ENCODE peak calls at places on chromosome 1, in four cellular contexts. One of them, this sample, is unnamed.

GRCh38 chr1:216422821-216423529 is at the start of gene USH2A:
- DNase-seq in thoracic aorta: no peak
- DNase-seq in activated T-cell treated with anti-CD3 and anti-CD28 coated beads for 1 hour: no peak
- DNase-seq in NCI-H526 treated with DMSO at 0.1 percent for 48 hours: no peak
- DNase-seq in this sample: no peak

GRCh38 chr1:91844862-91845528 is 41.0 kb downstream of the TGFBR3 start:
- DNase-seq in thoracic aorta: peak
- DNase-seq in activated T-cell treated with anti-CD3 and anti-CD28 coated beads for 1 hour: no peak
- DNase-seq in NCI-H526 treated with DMSO at 0.1 percent for 48 hours: no peak
- DNase-seq in this sample: peak

GRCh38 chr1:227543283-227544066 is 19.9 kb upstream of the ZNF678 start:
- DNase-seq in thoracic aorta: no peak
- DNase-seq in activated T-cell treated with anti-CD3 and anti-CD28 coated beads for 1 hour: no peak
- DNase-seq in NCI-H526 treated with DMSO at 0.1 percent for 48 hours: no peak
- DNase-seq in this sample: no peak

GRCh38 chr1:99587008-99587407 is 58.9 kb upstream of the PALMD start:
- DNase-seq in thoracic aorta: no peak
- DNase-seq in activated T-cell treated with anti-CD3 and anti-CD28 coated beads for 1 hour: no peak
- DNase-seq in NCI-H526 treated with DMSO at 0.1 percent for 48 hours: no peak
- DNase-seq in this sample: no peak

GRCh38 chr1:15960808-15961207 is 15.1 kb downstream of the ZBTB17 start:
- DNase-seq in thoracic aorta: no peak
- DNase-seq in activated T-cell treated with anti-CD3 and anti-CD28 coated beads for 1 hour: no peak
- DNase-seq in NCI-H526 treated with DMSO at 0.1 percent for 48 hours: no peak
- DNase-seq in this sample: no peak

GRCh38 chr1:208781391-208782035 is 537.3 kb upstream of the PLXNA2 start:
- DNase-seq in thoracic aorta: no peak
- DNase-seq in activated T-cell treated with anti-CD3 and anti-CD28 coated beads for 1 hour: no peak
- DNase-seq in NCI-H526 treated with DMSO at 0.1 percent for 48 hours: peak
- DNase-seq in this sample: no peak

GRCh38 chr1:20682571-20683236 is 21.5 kb upstream of the DDOST start:
- DNase-seq in thoracic aorta: no peak
- DNase-seq in activated T-cell treated with anti-CD3 and anti-CD28 coated beads for 1 hour: no peak
- DNase-seq in NCI-H526 treated with DMSO at 0.1 percent for 48 hours: no peak
- DNase-seq in this sample: no peak

GRCh38 chr1:228853637-228854036 is 118.4 kb downstream of the RHOU start:
- DNase-seq in thoracic aorta: no peak
- DNase-seq in activated T-cell treated with anti-CD3 and anti-CD28 coated beads for 1 hour: no peak
- DNase-seq in NCI-H526 treated with DMSO at 0.1 percent for 48 hours: no peak
- DNase-seq in this sample: no peak

GRCh38 chr1:12052008-12052573 is 11.0 kb upstream of the TNFRSF8 start:
- DNase-seq in thoracic aorta: peak
- DNase-seq in activated T-cell treated with anti-CD3 and anti-CD28 coated beads for 1 hour: no peak
- DNase-seq in NCI-H526 treated with DMSO at 0.1 percent for 48 hours: no peak
- DNase-seq in this sample: no peak

GRCh38 chr1:92653605-92654381 is 131.1 kb downstream of the EVI5 start:
- DNase-seq in thoracic aorta: no peak
- DNase-seq in activated T-cell treated with anti-CD3 and anti-CD28 coated beads for 1 hour: no peak
- DNase-seq in NCI-H526 treated with DMSO at 0.1 percent for 48 hours: no peak
- DNase-seq in this sample: no peak

GRCh38 chr1:179230251-179230650 is 774 bp upstream of the ABL2 start:
- DNase-seq in thoracic aorta: no peak
- DNase-seq in activated T-cell treated with anti-CD3 and anti-CD28 coated beads for 1 hour: no peak
- DNase-seq in NCI-H526 treated with DMSO at 0.1 percent for 48 hours: peak
- DNase-seq in this sample: no peak

GRCh38 chr1:231748744-231749143 is 122.2 kb downstream of the DISC1 start:
- DNase-seq in thoracic aorta: no peak
- DNase-seq in activated T-cell treated with anti-CD3 and anti-CD28 coated beads for 1 hour: no peak
- DNase-seq in NCI-H526 treated with DMSO at 0.1 percent for 48 hours: no peak
- DNase-seq in this sample: no peak